ENCODE peak calls at places on chromosome 19, in ten cellular contexts. M is HCT116; P is mammary epithelial cell; B is body of pancreas; W is heart left ventricle; V is fibroblast of lung; C is tibial nerve; J is CD8-positive, alpha-beta T cell; Z is pancreas; E is left ventricle myocardium inferior. R is an unnamed sample. For H3K36me3, the result is how much of the 10 kb centered on the place peaks cover.

GRCh38 chr19:367963-368623 is 23.5 kb upstream of the MIER2 start:
- DNase-seq in P (no peak), Z (no peak), J (no peak), B (no peak), E (no peak), W (no peak), V (no peak), C (no peak), M (no peak), R (no peak)

GRCh38 chr19:16804176-16804575 is 25.0 kb upstream of the SIN3B start:
- DNase-seq in E (no peak), J (no peak), Z (no peak), P (no peak), C (no peak), M (no peak), B (no peak), W (no peak), V (no peak), R (no peak)

GRCh38 chr19:29673451-29674371 is 8.4 kb downstream of the PLEKHF1 start:
- DNase-seq in M (no peak), W (no peak), Z (no peak), E (no peak), P (no peak), B (no peak), C (no peak), J (no peak), V (no peak), R (no peak)

GRCh38 chr19:10317857-10318462 is 2.1 kb upstream of the FDX2 start:
- DNase-seq in B (no peak), V (no peak), E (no peak), J (no peak), M (no peak), C (no peak), W (no peak), P (no peak), Z (no peak), R (no peak)

GRCh38 chr19:14096272-14096992 is 5.9 kb upstream of the SAMD1 start:
- DNase-seq in V (no peak), J (no peak), B (no peak), M (no peak), C (no peak), W (no peak), Z (no peak), P (no peak), E (no peak), R (no peak)

GRCh38 chr19:21047712-21048111 is 27.3 kb downstream of the ZNF430 start:
- DNase-seq in W (no peak), M (no peak), E (no peak), B (no peak), Z (no peak), C (no peak), P (no peak), V (no peak), J (no peak), R (no peak)

GRCh38 chr19:36079389-36079788 is 24.7 kb downstream of the WDR62 start:
- DNase-seq in V (no peak), W (no peak), J (no peak), M (no peak), Z (no peak), E (no peak), B (no peak), C (no peak), P (no peak), R (no peak)

GRCh38 chr19:16375157-16375935 is 50.7 kb downstream of the KLF2 start:
- DNase-seq in W (no peak), M (no peak), B (no peak), P (no peak), Z (no peak), C (no peak), V (no peak), E (no peak), J (no peak), R (no peak)

GRCh38 chr19:35557539-35558399 is 5.7 kb downstream of the ATP4A start:
- DNase-seq in E (peak), W (peak), V (peak), M (peak), B (peak), C (no peak), P (peak), Z (peak), J (no peak), R (peak)

GRCh38 chr19:10566658-10567410 is 1.0 kb upstream of the KRI1 start:
- DNase-seq in C (no peak), V (no peak), Z (no peak), P (no peak), B (peak), E (no peak), J (no peak), W (no peak), M (no peak), R (no peak)

GRCh38 chr19:53977429-53977990 is 13.9 kb upstream of the CACNG6 start:
- DNase-seq in J (no peak), V (peak), B (peak), Z (peak), E (peak), M (peak), W (peak), C (peak), P (peak), R (peak)

GRCh38 chr19:47035127-47035494 is 13.3 kb downstream of the TMEM160 start:
- DNase-seq in B (no peak), Z (no peak), C (no peak), M (no peak), V (no peak), W (no peak), J (no peak), P (no peak), E (no peak), R (no peak)

GRCh38 chr19:15173746-15174404 is 26.9 kb downstream of the NOTCH3 start:
- DNase-seq in Z (no peak), E (no peak), J (no peak), C (no peak), W (no peak), M (no peak), V (peak), B (no peak), P (peak), R (no peak)

GRCh38 chr19:53019684-53020083 is 6.0 kb downstream of the ERVV-1 start:
- DNase-seq in W (no peak), M (peak), P (no peak), B (no peak), V (no peak), C (no peak), Z (no peak), J (no peak), E (no peak), R (no peak)

GRCh38 chr19:14248578-14249011 is 42.6 kb upstream of the ADGRL1 start:
- DNase-seq in B (peak), C (peak), Z (no peak), M (no peak), J (no peak), W (peak), P (no peak), E (peak), V (peak), R (peak)

GRCh38 chr19:13834308-13834790 is 39.1 kb downstream of the ZSWIM4 start:
- DNase-seq in M (no peak), W (no peak), C (no peak), E (no peak), Z (peak), V (no peak), J (no peak), P (peak), B (no peak), R (no peak)

GRCh38 chr19:46494115-46494935 is 1.3 kb downstream of the PNMA8B start:
- DNase-seq in V (no peak), B (no peak), J (no peak), M (no peak), C (no peak), E (no peak), W (no peak), P (no peak), Z (no peak), R (peak)

GRCh38 chr19:14337510-14337909 is 43.7 kb upstream of the ADGRE5 start:
- DNase-seq in P (no peak), J (no peak), Z (no peak), C (no peak), B (no peak), W (no peak), M (peak), V (no peak), E (no peak), R (no peak)

GRCh38 chr19:13783565-13784500 is 9.6 kb downstream of the C19orf53 start:
- DNase-seq in Z (no peak), M (no peak), C (no peak), W (no peak), B (no peak), J (no peak), P (no peak), V (no peak), E (no peak), R (no peak)

GRCh38 chr19:28934626-28935025 is 278.3 kb downstream of the UQCRFS1 start:
- DNase-seq in M (no peak), P (no peak), B (no peak), J (no peak), Z (no peak), V (peak), C (no peak), E (no peak), W (no peak), R (no peak)

GRCh38 chr19:35486268-35486708 is 4.0 kb downstream of the KRTDAP start:
- DNase-seq in E (no peak), W (no peak), C (no peak), B (no peak), V (no peak), Z (no peak), P (no peak), J (no peak), M (no peak), R (no peak)

GRCh38 chr19:4536798-4537197 is 1.8 kb upstream of the PLIN5 start:
- DNase-seq in E (no peak), V (no peak), C (no peak), W (no peak), M (no peak), Z (no peak), B (peak), J (no peak), P (no peak), R (no peak)

GRCh38 chr19:43674630-43674982 is 4.6 kb upstream of the PLAUR start:
- DNase-seq in C (no peak), V (peak), Z (peak), W (no peak), P (peak), M (no peak), B (peak), E (no peak), J (no peak), R (no peak)

GRCh38 chr19:5222178-5222577 is 118.4 kb downstream of the PTPRS start:
- DNase-seq in M (no peak), E (no peak), W (no peak), V (no peak), B (no peak), C (no peak), Z (no peak), P (no peak), J (no peak), R (no peak)

GRCh38 chr19:14107581-14108461 is 9.7 kb downstream of the PRKACA start:
- DNase-seq in W (peak), E (peak), C (no peak), V (no peak), M (no peak), Z (no peak), B (no peak), J (no peak), P (no peak), R (peak)

GRCh38 chr19:35213678-35214632 is 14.6 kb downstream of the FAM187B start:
- DNase-seq in Z (peak), M (peak), C (peak), W (peak), P (peak), E (peak), V (peak), B (peak), J (peak), R (peak)

GRCh38 chr19:3048190-3048533 is 14.1 kb downstream of the TLE5 start:
- DNase-seq in M (no peak), V (no peak), J (no peak), W (no peak), C (no peak), E (no peak), B (no peak), P (no peak), Z (no peak), R (no peak)

GRCh38 chr19:16337809-16338469 is 13.3 kb downstream of the KLF2 start:
- DNase-seq in E (no peak), M (no peak), Z (no peak), V (no peak), W (no peak), P (no peak), J (no peak), B (no peak), C (no peak), R (no peak)

DNA sequence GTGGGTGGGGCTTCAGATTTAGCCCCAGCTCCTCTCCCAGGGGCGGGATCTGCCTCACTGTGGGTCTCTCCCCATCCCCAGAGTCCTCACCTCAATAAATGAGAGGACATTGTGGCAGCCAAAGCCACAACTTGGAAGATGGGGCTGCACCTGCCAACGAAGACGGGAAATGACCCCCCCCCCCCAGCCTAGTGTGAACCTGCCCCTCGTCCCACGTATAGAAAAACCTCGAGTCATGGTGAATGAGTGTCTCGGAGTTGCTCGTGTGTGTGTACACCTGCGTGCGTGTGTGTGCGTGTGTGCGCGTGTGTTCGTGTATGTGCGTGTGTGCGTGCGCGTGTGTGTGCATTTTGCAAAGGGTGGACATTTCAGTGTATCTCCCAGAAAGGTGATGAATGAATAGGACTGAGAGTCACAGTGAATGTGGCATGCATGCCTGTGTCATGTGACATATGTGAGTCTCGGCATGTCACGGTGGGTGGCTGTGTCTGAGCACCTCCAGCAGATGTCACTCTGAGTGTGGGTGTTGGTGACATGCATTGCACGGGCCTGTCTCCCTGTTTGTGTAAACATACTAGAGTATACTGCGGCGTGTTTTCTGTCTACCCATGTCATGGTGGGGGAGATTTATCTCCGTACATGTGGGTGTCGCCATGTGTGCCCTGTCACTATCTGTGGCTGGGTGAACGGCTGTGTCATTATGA is 1.5 kb upstream of the TRAPPC5 start:
- DNase-seq in J (peak), W (no peak), V (no peak), E (no peak), P (no peak), C (no peak), Z (no peak), B (peak), M (no peak), R (no peak)
- TF ChIP-seq CTCF in J (peak), W (no peak), V (no peak), E (no peak), P (no peak), C (no peak), Z (no peak), B (no peak), M (no peak), R (no peak)

GRCh38 chr19:50830266-50831025 is 2.9 kb downstream of the KLK15 start:
- DNase-seq in C (no peak), Z (no peak), B (no peak), V (no peak), E (no peak), M (no peak), W (no peak), J (no peak), P (no peak), R (no peak)
- H3K27ac ChIP-seq in C (no peak), Z (no peak), B (no peak), V (no peak), E (no peak), M (no peak), W (no peak), J (no peak), P (no peak), R (no peak)

DNA sequence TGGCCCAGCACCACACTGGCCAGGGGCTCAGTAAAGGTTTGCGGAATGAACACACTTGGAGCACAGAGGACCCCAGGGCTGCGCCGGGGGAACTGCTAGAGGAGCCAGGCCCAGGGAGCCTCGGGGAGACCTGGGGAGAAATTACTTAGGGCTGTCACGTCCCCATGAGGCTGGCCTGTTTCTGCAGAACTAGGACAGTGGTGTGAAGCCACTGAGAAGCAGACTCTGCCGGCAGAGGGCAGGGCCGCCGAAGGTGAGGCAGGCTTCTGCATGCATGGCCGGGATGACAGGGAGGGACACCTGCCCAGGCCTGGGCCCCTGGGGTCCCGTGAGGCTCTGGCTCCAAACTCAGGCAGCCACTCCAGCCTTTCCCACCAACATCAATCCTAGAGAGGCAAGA is 26.4 kb downstream of the ELAVL1 start:
- DNase-seq in M (no peak), E (no peak), B (no peak), C (no peak), Z (no peak), V (no peak), J (no peak), P (no peak), W (no peak), R (no peak)
- H3K36me3 ChIP-seq in M (under half), E (half or more), B (under half), C (half or more), Z (under half), V (under half), J (under half), P (under half), W (half or more), R (under half)

DNA sequence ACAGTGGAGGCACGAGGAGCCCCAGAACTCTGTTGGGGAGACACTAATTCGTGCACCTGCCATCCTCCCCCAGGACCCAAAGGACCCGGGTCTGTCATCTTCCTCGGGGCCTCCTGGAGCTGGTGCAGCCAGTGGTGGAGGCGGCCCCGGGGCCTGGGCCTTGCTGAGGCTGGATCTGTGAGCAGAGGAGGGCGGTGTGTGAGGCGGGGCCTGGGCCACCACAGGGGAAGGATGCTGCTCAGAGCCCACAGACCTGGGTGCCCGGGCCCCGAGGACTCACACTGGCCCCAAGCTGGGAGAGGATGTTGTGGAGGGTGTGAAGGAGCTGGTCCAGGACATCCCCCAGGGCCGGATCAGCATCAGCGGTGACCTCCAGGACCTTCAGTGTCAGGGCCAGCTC is 8.3 kb downstream of the IFNL3 start:
- DNase-seq in M (no peak), C (no peak), P (no peak), Z (no peak), E (no peak), B (no peak), W (no peak), V (no peak), J (no peak), R (no peak)
- TF ChIP-seq CTCF in M (no peak), C (no peak), P (no peak), Z (no peak), E (no peak), B (no peak), W (no peak), V (no peak), J (no peak), R (no peak)

GRCh38 chr19:33395561-33396550 is 22.3 kb downstream of the CEBPG start:
- DNase-seq in E (peak), P (no peak), V (peak), Z (no peak), C (peak), J (no peak), W (no peak), M (no peak), B (no peak), R (no peak)

GRCh38 chr19:33398361-33399060 is 25.0 kb downstream of the CEBPG start:
- DNase-seq in M (no peak), E (no peak), W (no peak), Z (no peak), B (no peak), J (no peak), P (no peak), C (no peak), V (no peak), R (no peak)

GRCh38 chr19:33394723-33395560 is 21.4 kb downstream of the CEBPG start:
- DNase-seq in V (peak), J (no peak), W (no peak), M (no peak), B (no peak), E (peak), C (no peak), P (no peak), Z (no peak), R (no peak)

GRCh38 chr19:33397536-33398360 is 24.2 kb downstream of the CEBPG start:
- DNase-seq in V (no peak), J (no peak), C (no peak), M (no peak), Z (no peak), E (no peak), B (no peak), W (no peak), P (no peak), R (no peak)

GRCh38 chr19:33396701-33397535 is 23.4 kb downstream of the CEBPG start:
- DNase-seq in B (no peak), V (no peak), P (no peak), C (no peak), J (no peak), Z (no peak), M (no peak), E (peak), W (no peak), R (no peak)
- H3K27ac ChIP-seq in B (no peak), V (no peak), P (no peak), C (no peak), J (no peak), Z (no peak), M (no peak), E (peak), W (no peak), R (peak)

DNA sequence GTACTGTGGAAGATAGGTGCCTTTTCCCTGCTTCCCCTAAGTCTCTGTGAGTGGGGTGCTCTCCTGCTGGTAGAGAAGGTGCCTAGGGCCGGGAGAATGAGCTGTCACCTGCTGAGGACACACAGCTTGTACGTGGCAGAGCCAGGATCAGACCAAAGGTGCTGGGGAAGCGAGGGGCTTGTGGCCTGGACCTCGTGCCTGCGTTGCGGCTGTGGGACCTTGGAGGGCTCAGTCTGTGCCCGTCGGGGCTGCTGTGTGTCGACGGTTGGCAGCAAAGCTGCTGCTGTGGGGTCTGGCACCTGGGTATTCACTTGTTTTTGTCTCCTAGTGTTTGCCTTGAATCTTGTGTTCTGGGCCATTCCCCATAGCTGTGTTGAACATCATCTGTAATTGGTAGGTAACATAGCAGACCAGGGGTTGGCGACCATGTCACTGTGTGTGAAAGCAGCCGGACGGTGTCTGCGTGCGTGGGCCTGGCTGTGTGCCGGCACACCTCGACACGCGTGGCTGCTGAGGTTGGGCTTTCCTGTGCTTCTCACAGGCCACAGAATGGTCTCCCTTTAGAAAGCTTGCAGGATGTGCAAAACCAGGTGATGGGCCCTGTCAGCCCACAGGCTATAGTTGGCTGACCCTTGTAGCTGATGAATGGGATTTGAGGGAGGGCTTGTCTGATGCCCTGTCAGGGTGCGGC is 9.2 kb downstream of the U2AF2 start:
- DNase-seq in M (no peak), V (no peak), W (no peak), B (no peak), C (no peak), E (no peak), P (no peak), J (no peak), Z (no peak), R (no peak)
- H3K36me3 ChIP-seq in M (half or more), V (half or more), W (half or more), B (under half), C (half or more), E (half or more), P (under half), J (half or more), Z (under half), R (under half)

GRCh38 chr19:50328257-50329145 is 676 bp downstream of the KCNC3 start:
- DNase-seq in V (no peak), W (no peak), Z (peak), C (no peak), J (no peak), M (no peak), E (no peak), B (no peak), P (no peak), R (no peak)
- TF ChIP-seq CTCF in V (no peak), W (peak), Z (no peak), C (peak), J (no peak), M (no peak), E (no peak), B (no peak), P (no peak), R (no peak)